ENCODE peak calls at places on chromosomes 16 and 17, in five cellular contexts. Q is upper lobe of left lung, W is BE2C, R is breast epithelium, O is fibroblast of lung. I is an unnamed sample.

GRCh38 chr16:70601576-70602575 is 44.5 kb upstream of the IL34 start:
- DNase-seq in Q (no peak), O (peak; percentile 68), W (no peak), R (no peak), I (no peak)

GRCh38 chr17:35373984-35374765 is 754 bp upstream of the SLFN11 start:
- DNase-seq in Q (peak; percentile 90), O (peak; percentile 37), R (no peak), W (no peak), I (peak; percentile 92)

GRCh38 chr17:79020631-79021301 is 3.2 kb upstream of the C1QTNF1 start:
- DNase-seq in O (no peak), R (peak; percentile 22), Q (no peak), W (no peak), I (no peak)

GRCh38 chr16:58503863-58504688 is 4.1 kb downstream of the NDRG4 start:
- DNase-seq in Q (peak; percentile 54), W (no peak), R (peak; percentile 37), O (no peak), I (no peak)

GRCh38 chr16:88434353-88434690 is 18.8 kb upstream of the ZFPM1 start:
- DNase-seq in Q (peak; percentile 76), O (no peak), W (no peak), R (no peak), I (no peak)

GRCh38 chr17:55524440-55525220 is 13.4 kb upstream of the SMIM36 start:
- DNase-seq in R (no peak), Q (no peak), O (no peak), W (no peak), I (no peak)

GRCh38 chr16:2350500-2350899 is 10.0 kb upstream of the ABCA3 start:
- DNase-seq in Q (no peak), W (no peak), R (no peak), O (no peak), I (no peak)

GRCh38 chr17:80252871-80253270 is 7.8 kb upstream of the RNF213 start:
- DNase-seq in W (peak; percentile 85), Q (peak; percentile 91), O (peak; percentile 19), R (peak; percentile 84), I (no peak)

GRCh38 chr17:1164935-1165556 is 14.7 kb downstream of the ABR start:
- DNase-seq in O (no peak), R (no peak), W (no peak), Q (no peak), I (no peak)

GRCh38 chr16:66988197-66988788 is at the start of gene CES4A:
- DNase-seq in O (peak; percentile 42), Q (no peak), R (no peak), W (no peak), I (no peak)

GRCh38 chr17:80738987-80739730 is 194.5 kb downstream of the RPTOR start:
- DNase-seq in O (no peak), R (no peak), W (no peak), Q (no peak), I (no peak)

GRCh38 chr17:42563543-42563942 is 1.6 kb downstream of the COASY start:
- DNase-seq in O (no peak), W (peak; percentile 47), Q (no peak), R (peak; percentile 91), I (no peak)

GRCh38 chr17:81387235-81388060 is 7.8 kb upstream of the BAHCC1 start:
- DNase-seq in R (no peak), O (peak; percentile 56), Q (peak; percentile 91), W (no peak), I (no peak)

GRCh38 chr17:17559164-17559563 is 32.3 kb downstream of the PEMT start:
- DNase-seq in W (no peak), Q (peak; percentile 24), R (no peak), O (no peak), I (no peak)

GRCh38 chr17:2937331-2938003 is 125.9 kb downstream of the OR1D5 start:
- DNase-seq in O (no peak), R (no peak), Q (no peak), W (peak; percentile 63), I (no peak)

GRCh38 chr17:8918811-8919210 is 46.7 kb downstream of the PIK3R5 start:
- DNase-seq in W (no peak), R (no peak), Q (no peak), O (peak; percentile 62), I (no peak)

GRCh38 chr17:75087558-75088453 is at the start of gene SLC16A5:
- DNase-seq in Q (peak; percentile 98), O (peak; percentile 71), W (peak; percentile 37), R (peak; percentile 92), I (peak; percentile 97)

GRCh38 chr17:75457047-75457654 is 716 bp downstream of the TMEM94 start:
- DNase-seq in W (peak; percentile 76), R (no peak), O (peak; percentile 69), Q (peak; percentile 85), I (no peak)

GRCh38 chr17:50146230-50146926 is 4.1 kb downstream of the PPP1R9B start:
- DNase-seq in O (no peak), R (no peak), Q (no peak), W (no peak), I (no peak)

GRCh38 chr17:81395600-81396277 is 482 bp downstream of the BAHCC1 start:
- DNase-seq in R (no peak), O (peak; percentile 9), Q (peak; percentile 88), W (no peak), I (no peak)

GRCh38 chr17:1110844-1111598 is 68.8 kb downstream of the ABR start:
- DNase-seq in O (peak; percentile 89), W (peak; percentile 60), Q (no peak), R (no peak), I (no peak)

GRCh38 chr17:2933606-2934005 is 129.8 kb downstream of the OR1D5 start:
- DNase-seq in R (no peak), Q (no peak), W (no peak), O (no peak), I (no peak)

GRCh38 chr16:70402916-70403659 is 35.8 kb downstream of the ST3GAL2 start:
- DNase-seq in W (no peak), R (no peak), O (peak; percentile 9), Q (no peak), I (no peak)

GRCh38 chr16:23496826-23497542 is 13.3 kb downstream of the GGA2 start:
- DNase-seq in W (no peak), O (no peak), R (no peak), Q (no peak), I (no peak)

GRCh38 chr17:263773-264172 is 82.3 kb upstream of the DOC2B start:
- DNase-seq in Q (no peak), W (no peak), R (peak; percentile 45), O (no peak), I (no peak)

DNA sequence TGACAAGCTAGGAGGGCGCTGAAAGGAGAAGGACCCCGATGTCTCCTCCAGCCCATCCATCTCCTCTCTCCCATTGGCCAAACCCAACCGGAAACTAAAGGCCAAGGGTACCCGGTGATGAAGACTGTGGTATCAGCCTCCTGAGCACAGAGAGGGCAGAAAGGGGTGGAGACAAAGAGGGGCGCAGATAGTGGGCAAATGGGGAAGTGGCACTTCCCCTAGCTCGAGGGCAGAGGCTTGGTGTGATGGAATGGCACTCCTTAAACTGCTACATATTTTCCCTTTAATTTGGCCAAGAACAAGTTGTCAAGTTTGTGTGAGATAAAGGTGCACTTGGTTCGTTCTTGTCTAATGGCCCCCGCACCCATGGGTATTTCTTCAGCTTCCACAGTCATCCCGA is 27.8 kb downstream of the IL4R start:
- DNase-seq in R (no peak), Q (no peak), W (no peak), O (no peak), I (no peak)
- H3K36me3 ChIP-seq in R (no peaks in the 10 kb centered on the region), Q (peaks cover 25% of the 10 kb centered on the region), W (no peaks in the 10 kb centered on the region), O (peaks cover 14% of the 10 kb centered on the region), I (peaks cover 56% of the 10 kb centered on the region)

GRCh38 chr17:56779306-56779705 is 54.4 kb downstream of the C17orf67 start:
- DNase-seq in Q (no peak), O (no peak), W (no peak), R (no peak), I (no peak)
- H3K4me3 ChIP-seq in Q (no peak overlapping the region), O (no peak overlapping the region), W (no peak overlapping the region), R (no peak overlapping the region), I (no peak overlapping the region)

GRCh38 chr16:84080813-84081212 is 35.9 kb downstream of the MBTPS1 start:
- DNase-seq in R (no peak), W (no peak), Q (no peak), O (no peak), I (no peak)

GRCh38 chr16:84081446-84081989 is 35.2 kb downstream of the MBTPS1 start:
- DNase-seq in W (no peak), R (no peak), O (no peak), Q (no peak), I (no peak)

GRCh38 chr16:84084570-84085270 is 32.0 kb downstream of the MBTPS1 start:
- DNase-seq in W (peak; percentile 73), Q (peak; percentile 55), O (peak; percentile 55), R (peak; percentile 71), I (no peak)

GRCh38 chr16:84082110-84082509 is 34.6 kb downstream of the MBTPS1 start:
- DNase-seq in Q (no peak), W (no peak), O (no peak), R (no peak), I (no peak)

GRCh38 chr16:84082835-84083569 is 33.7 kb downstream of the MBTPS1 start:
- DNase-seq in W (no peak), R (no peak), Q (no peak), O (no peak), I (no peak)
- H3K36me3 ChIP-seq in W (peaks cover 60% of the 10 kb centered on the region), R (no peaks in the 10 kb centered on the region), Q (peaks cover 16% of the 10 kb centered on the region), O (peaks cover 18% of the 10 kb centered on the region), I (peaks cover 97% of the 10 kb centered on the region)

GRCh38 chr16:55280622-55281021 is 43.4 kb upstream of the IRX6 start:
- DNase-seq in W (no peak), R (no peak), Q (peak; percentile 10), O (no peak), I (no peak)

GRCh38 chr16:55284718-55285099 is 39.3 kb upstream of the IRX6 start:
- DNase-seq in W (no peak), R (no peak), O (no peak), Q (no peak), I (no peak)

GRCh38 chr16:55279598-55279997 is 44.4 kb upstream of the IRX6 start:
- DNase-seq in R (no peak), Q (no peak), O (no peak), W (no peak), I (no peak)

GRCh38 chr16:55283776-55284717 is 40.0 kb upstream of the IRX6 start:
- DNase-seq in R (no peak), W (no peak), O (no peak), Q (no peak), I (no peak)

DNA sequence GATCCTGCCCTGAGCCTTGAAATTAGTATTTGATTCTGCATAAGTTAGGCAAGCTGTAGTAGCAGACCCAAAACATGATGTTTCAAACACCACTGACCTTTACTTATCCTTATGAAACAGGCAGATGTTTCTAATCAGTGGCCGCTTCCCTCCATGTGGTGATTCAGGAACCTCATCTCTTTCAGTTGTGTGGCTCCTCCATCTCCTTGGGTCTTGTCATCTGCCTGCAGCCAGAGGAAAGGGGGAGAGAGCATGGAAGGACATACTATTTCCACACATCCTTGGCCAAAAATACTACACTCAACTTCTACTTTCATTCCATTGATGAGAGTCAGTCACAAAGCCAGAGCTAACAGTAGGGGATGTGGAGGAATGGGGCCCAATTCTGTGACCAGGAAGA is 41.6 kb upstream of the IRX6 start:
- DNase-seq in R (no peak), Q (no peak), O (no peak), W (no peak), I (no peak)
- H3K4me3 ChIP-seq in R (no peak overlapping the region), Q (no peak overlapping the region), O (no peak overlapping the region), W (no peak overlapping the region), I (no peak overlapping the region)